ENCODE peak calls at places on chromosomes 2 and 18, in five cellular contexts. One of them, this sample, is unnamed.

GRCh38 chr2:61165946-61166345 is 4.0 kb downstream of the C2orf74 start:
- DNase-seq in HEK293T: no peak
- DNase-seq in stromal cell of bone marrow: no peak
- DNase-seq in upper lobe of right lung: no peak
- DNase-seq in effector memory CD4-positive, alpha-beta T cell: no peak
- DNase-seq in this sample: no peak

GRCh38 chr2:209305746-209306196 is 118.1 kb upstream of the MAP2 start:
- DNase-seq in stromal cell of bone marrow: no peak
- DNase-seq in HEK293T: no peak
- DNase-seq in effector memory CD4-positive, alpha-beta T cell: no peak
- DNase-seq in upper lobe of right lung: no peak
- DNase-seq in this sample: no peak

GRCh38 chr2:57877811-57878572 is 168.6 kb upstream of the VRK2 start:
- DNase-seq in effector memory CD4-positive, alpha-beta T cell: no peak
- DNase-seq in stromal cell of bone marrow: no peak
- DNase-seq in upper lobe of right lung: no peak
- DNase-seq in HEK293T: no peak
- DNase-seq in this sample: no peak

GRCh38 chr18:35201502-35201901 is 39.3 kb upstream of the ZNF397 start:
- DNase-seq in stromal cell of bone marrow: no peak
- DNase-seq in HEK293T: no peak
- DNase-seq in upper lobe of right lung: no peak
- DNase-seq in effector memory CD4-positive, alpha-beta T cell: no peak
- DNase-seq in this sample: no peak

GRCh38 chr2:222582931-222583330 is 73.0 kb downstream of the FARSB start:
- DNase-seq in upper lobe of right lung: no peak
- DNase-seq in effector memory CD4-positive, alpha-beta T cell: no peak
- DNase-seq in HEK293T: no peak
- DNase-seq in stromal cell of bone marrow: no peak
- DNase-seq in this sample: no peak

GRCh38 chr2:242044206-242044590 is 174.7 kb downstream of the RTP5 start:
- DNase-seq in effector memory CD4-positive, alpha-beta T cell: no peak
- DNase-seq in upper lobe of right lung: no peak
- DNase-seq in HEK293T: no peak
- DNase-seq in stromal cell of bone marrow: no peak
- DNase-seq in this sample: no peak

GRCh38 chr18:45962866-45963265 is 4.3 kb downstream of the EPG5 start:
- DNase-seq in upper lobe of right lung: no peak
- DNase-seq in stromal cell of bone marrow: peak
- DNase-seq in effector memory CD4-positive, alpha-beta T cell: no peak
- DNase-seq in HEK293T: no peak
- DNase-seq in this sample: no peak

GRCh38 chr18:29838556-29838955 is 1204.0 kb downstream of the DSC3 start:
- DNase-seq in stromal cell of bone marrow: no peak
- DNase-seq in upper lobe of right lung: no peak
- DNase-seq in HEK293T: no peak
- DNase-seq in effector memory CD4-positive, alpha-beta T cell: no peak
- DNase-seq in this sample: no peak

GRCh38 chr2:126614529-126615279 is 41.3 kb upstream of the GYPC start:
- DNase-seq in stromal cell of bone marrow: peak
- DNase-seq in HEK293T: no peak
- DNase-seq in upper lobe of right lung: no peak
- DNase-seq in effector memory CD4-positive, alpha-beta T cell: no peak
- DNase-seq in this sample: no peak

GRCh38 chr2:111106720-111107119 is 14.0 kb upstream of the BCL2L11 start:
- DNase-seq in stromal cell of bone marrow: no peak
- DNase-seq in HEK293T: no peak
- DNase-seq in upper lobe of right lung: no peak
- DNase-seq in effector memory CD4-positive, alpha-beta T cell: no peak
- DNase-seq in this sample: no peak

GRCh38 chr2:134327367-134327766 is 73.5 kb downstream of the MGAT5 start:
- DNase-seq in upper lobe of right lung: no peak
- DNase-seq in effector memory CD4-positive, alpha-beta T cell: no peak
- DNase-seq in stromal cell of bone marrow: peak
- DNase-seq in HEK293T: no peak
- DNase-seq in this sample: no peak

GRCh38 chr2:168060956-168061750 is 186.2 kb downstream of the STK39 start:
- DNase-seq in HEK293T: no peak
- DNase-seq in upper lobe of right lung: no peak
- DNase-seq in effector memory CD4-positive, alpha-beta T cell: no peak
- DNase-seq in stromal cell of bone marrow: peak
- DNase-seq in this sample: no peak

GRCh38 chr2:80579756-80580155 is 275.2 kb upstream of the LRRTM1 start:
- DNase-seq in stromal cell of bone marrow: no peak
- DNase-seq in HEK293T: no peak
- DNase-seq in upper lobe of right lung: no peak
- DNase-seq in effector memory CD4-positive, alpha-beta T cell: no peak
- DNase-seq in this sample: no peak

GRCh38 chr2:99878951-99879350 is 263.4 kb downstream of the AFF3 start:
- DNase-seq in HEK293T: no peak
- DNase-seq in stromal cell of bone marrow: no peak
- DNase-seq in effector memory CD4-positive, alpha-beta T cell: no peak
- DNase-seq in upper lobe of right lung: no peak
- DNase-seq in this sample: no peak

GRCh38 chr18:22200611-22201225 is 31.3 kb downstream of the GATA6 start:
- DNase-seq in stromal cell of bone marrow: no peak
- DNase-seq in HEK293T: no peak
- DNase-seq in effector memory CD4-positive, alpha-beta T cell: no peak
- DNase-seq in upper lobe of right lung: no peak
- DNase-seq in this sample: no peak

GRCh38 chr2:153455856-153456255 is 22.7 kb downstream of the RPRM start:
- DNase-seq in HEK293T: peak
- DNase-seq in upper lobe of right lung: no peak
- DNase-seq in stromal cell of bone marrow: no peak
- DNase-seq in effector memory CD4-positive, alpha-beta T cell: no peak
- DNase-seq in this sample: no peak

GRCh38 chr2:62478093-62478580 is 27.9 kb downstream of the TMEM17 start:
- DNase-seq in stromal cell of bone marrow: peak
- DNase-seq in effector memory CD4-positive, alpha-beta T cell: no peak
- DNase-seq in HEK293T: no peak
- DNase-seq in upper lobe of right lung: no peak
- DNase-seq in this sample: no peak

GRCh38 chr2:234771985-234772774 is 179.6 kb upstream of the SH3BP4 start:
- DNase-seq in upper lobe of right lung: no peak
- DNase-seq in effector memory CD4-positive, alpha-beta T cell: no peak
- DNase-seq in stromal cell of bone marrow: no peak
- DNase-seq in HEK293T: no peak
- DNase-seq in this sample: no peak

GRCh38 chr2:144409241-144409640 is 110.7 kb downstream of the ZEB2 start:
- DNase-seq in stromal cell of bone marrow: no peak
- DNase-seq in HEK293T: no peak
- DNase-seq in upper lobe of right lung: no peak
- DNase-seq in effector memory CD4-positive, alpha-beta T cell: no peak
- DNase-seq in this sample: no peak

GRCh38 chr2:233290446-233290845 is 17.2 kb upstream of the SAG start:
- DNase-seq in effector memory CD4-positive, alpha-beta T cell: no peak
- DNase-seq in upper lobe of right lung: no peak
- DNase-seq in HEK293T: no peak
- DNase-seq in stromal cell of bone marrow: no peak
- DNase-seq in this sample: no peak

GRCh38 chr2:163735692-163736432 is at the start of gene FIGN:
- DNase-seq in upper lobe of right lung: peak
- DNase-seq in stromal cell of bone marrow: peak
- DNase-seq in effector memory CD4-positive, alpha-beta T cell: no peak
- DNase-seq in HEK293T: peak
- DNase-seq in this sample: peak

GRCh38 chr2:120436885-120437603 is 91.1 kb downstream of the INHBB start:
- DNase-seq in effector memory CD4-positive, alpha-beta T cell: no peak
- DNase-seq in stromal cell of bone marrow: no peak
- DNase-seq in upper lobe of right lung: no peak
- DNase-seq in HEK293T: peak
- DNase-seq in this sample: peak

GRCh38 chr2:39099820-39100728 is 20.8 kb downstream of the SOS1 start:
- DNase-seq in HEK293T: no peak
- DNase-seq in effector memory CD4-positive, alpha-beta T cell: no peak
- DNase-seq in upper lobe of right lung: no peak
- DNase-seq in stromal cell of bone marrow: no peak
- DNase-seq in this sample: no peak

GRCh38 chr2:239912171-239912937 is 112.8 kb downstream of the NDUFA10 start:
- DNase-seq in upper lobe of right lung: no peak
- DNase-seq in stromal cell of bone marrow: no peak
- DNase-seq in effector memory CD4-positive, alpha-beta T cell: no peak
- DNase-seq in HEK293T: no peak
- DNase-seq in this sample: no peak

GRCh38 chr18:26943906-26944305 is 78.4 kb upstream of the AQP4 start:
- DNase-seq in stromal cell of bone marrow: no peak
- DNase-seq in upper lobe of right lung: no peak
- DNase-seq in HEK293T: no peak
- DNase-seq in effector memory CD4-positive, alpha-beta T cell: no peak
- DNase-seq in this sample: no peak

GRCh38 chr18:44792456-44793080 is 111.9 kb downstream of the SETBP1 start:
- DNase-seq in effector memory CD4-positive, alpha-beta T cell: no peak
- DNase-seq in stromal cell of bone marrow: no peak
- DNase-seq in upper lobe of right lung: no peak
- DNase-seq in HEK293T: no peak
- DNase-seq in this sample: no peak

GRCh38 chr2:104434363-104434792 is 419.5 kb upstream of the POU3F3 start:
- DNase-seq in stromal cell of bone marrow: no peak
- DNase-seq in HEK293T: peak
- DNase-seq in upper lobe of right lung: peak
- DNase-seq in effector memory CD4-positive, alpha-beta T cell: no peak
- DNase-seq in this sample: no peak

GRCh38 chr2:238916176-238916874 is 68.4 kb downstream of the TWIST2 start:
- DNase-seq in upper lobe of right lung: peak
- DNase-seq in effector memory CD4-positive, alpha-beta T cell: no peak
- DNase-seq in HEK293T: no peak
- DNase-seq in stromal cell of bone marrow: no peak
- DNase-seq in this sample: no peak

GRCh38 chr2:154697422-154698237 is 865 bp upstream of the KCNJ3 start:
- DNase-seq in stromal cell of bone marrow: no peak
- DNase-seq in upper lobe of right lung: peak
- DNase-seq in effector memory CD4-positive, alpha-beta T cell: no peak
- DNase-seq in HEK293T: peak
- DNase-seq in this sample: peak

GRCh38 chr2:109376796-109377495 is 236.8 kb downstream of the SEPTIN10 start:
- DNase-seq in HEK293T: no peak
- DNase-seq in effector memory CD4-positive, alpha-beta T cell: no peak
- DNase-seq in upper lobe of right lung: peak
- DNase-seq in stromal cell of bone marrow: no peak
- DNase-seq in this sample: no peak

GRCh38 chr2:111904726-111905476 is 6.5 kb downstream of the MERTK start:
- DNase-seq in stromal cell of bone marrow: no peak
- DNase-seq in HEK293T: no peak
- DNase-seq in effector memory CD4-positive, alpha-beta T cell: no peak
- DNase-seq in upper lobe of right lung: no peak
- DNase-seq in this sample: no peak

GRCh38 chr2:226888971-226889370 is 53.1 kb downstream of the RHBDD1 start:
- DNase-seq in HEK293T: no peak
- DNase-seq in upper lobe of right lung: no peak
- DNase-seq in effector memory CD4-positive, alpha-beta T cell: no peak
- DNase-seq in stromal cell of bone marrow: no peak
- DNase-seq in this sample: no peak

GRCh38 chr2:148967484-148967883 is 71.0 kb upstream of the LYPD6B start:
- DNase-seq in upper lobe of right lung: no peak
- DNase-seq in effector memory CD4-positive, alpha-beta T cell: no peak
- DNase-seq in HEK293T: no peak
- DNase-seq in stromal cell of bone marrow: no peak
- DNase-seq in this sample: no peak

GRCh38 chr2:208265807-208266640 is at the start of gene PIKFYVE:
- DNase-seq in upper lobe of right lung: peak
- DNase-seq in effector memory CD4-positive, alpha-beta T cell: peak
- DNase-seq in HEK293T: peak
- DNase-seq in stromal cell of bone marrow: peak
- DNase-seq in this sample: peak

GRCh38 chr2:85750509-85751299 is 3.1 kb upstream of the ATOH8 start:
- DNase-seq in upper lobe of right lung: peak
- DNase-seq in HEK293T: peak
- DNase-seq in effector memory CD4-positive, alpha-beta T cell: peak
- DNase-seq in stromal cell of bone marrow: no peak
- DNase-seq in this sample: peak

GRCh38 chr2:48946444-48947048 is 191.0 kb upstream of the LHCGR start:
- DNase-seq in effector memory CD4-positive, alpha-beta T cell: peak
- DNase-seq in stromal cell of bone marrow: peak
- DNase-seq in upper lobe of right lung: no peak
- DNase-seq in HEK293T: peak
- DNase-seq in this sample: peak

GRCh38 chr2:45301307-45302010 is 292.2 kb upstream of the SIX2 start:
- DNase-seq in effector memory CD4-positive, alpha-beta T cell: no peak
- DNase-seq in HEK293T: no peak
- DNase-seq in upper lobe of right lung: no peak
- DNase-seq in stromal cell of bone marrow: no peak
- DNase-seq in this sample: no peak

GRCh38 chr2:42764096-42764495 is at the start of gene OXER1:
- DNase-seq in effector memory CD4-positive, alpha-beta T cell: no peak
- DNase-seq in HEK293T: no peak
- DNase-seq in upper lobe of right lung: no peak
- DNase-seq in stromal cell of bone marrow: no peak
- DNase-seq in this sample: no peak

GRCh38 chr2:162795312-162795711 is 43.3 kb downstream of the KCNH7 start:
- DNase-seq in upper lobe of right lung: no peak
- DNase-seq in stromal cell of bone marrow: no peak
- DNase-seq in effector memory CD4-positive, alpha-beta T cell: no peak
- DNase-seq in HEK293T: no peak
- DNase-seq in this sample: peak

This sample was measured in HuH-7.